ENCODE peak calls at places on chromosomes 1 and 21, in nine cellular contexts. One of them, this sample, is unnamed.

GRCh38 chr1:90348934-90349333 is 354.0 kb downstream of the ZNF326 start:
- DNase-seq in stomach: no peak
- DNase-seq in endothelial cell of umbilical vein: no peak
- DNase-seq in H1: no peak
- DNase-seq in esophagus muscularis mucosa: no peak
- DNase-seq in spleen: no peak
- DNase-seq in K562: no peak
- DNase-seq in suprapubic skin: no peak
- DNase-seq in prostate gland: no peak
- DNase-seq in this sample: no peak

GRCh38 chr1:7584157-7584556 is 186.9 kb upstream of the VAMP3 start:
- DNase-seq in K562: no peak
- DNase-seq in H1: no peak
- DNase-seq in spleen: peak; percentile 25
- DNase-seq in prostate gland: no peak
- DNase-seq in esophagus muscularis mucosa: no peak
- DNase-seq in stomach: no peak
- DNase-seq in suprapubic skin: peak; percentile 54
- DNase-seq in endothelial cell of umbilical vein: no peak
- DNase-seq in this sample: peak; percentile 40

GRCh38 chr1:234958702-234959649 is 169.7 kb downstream of the TOMM20 start:
- DNase-seq in esophagus muscularis mucosa: no peak
- DNase-seq in spleen: no peak
- DNase-seq in prostate gland: no peak
- DNase-seq in endothelial cell of umbilical vein: no peak
- DNase-seq in stomach: no peak
- DNase-seq in suprapubic skin: peak; percentile 65
- DNase-seq in K562: no peak
- DNase-seq in H1: peak; percentile 41
- DNase-seq in this sample: no peak

GRCh38 chr1:36342426-36343185 is 19.2 kb upstream of the EVA1B start:
- DNase-seq in spleen: peak; percentile 89
- DNase-seq in prostate gland: no peak
- DNase-seq in H1: peak; percentile 79
- DNase-seq in endothelial cell of umbilical vein: peak; percentile 95
- DNase-seq in esophagus muscularis mucosa: no peak
- DNase-seq in suprapubic skin: no peak
- DNase-seq in stomach: peak; percentile 52
- DNase-seq in K562: peak; percentile 48
- DNase-seq in this sample: peak; percentile 75

GRCh38 chr1:56430141-56430839 is 149.1 kb downstream of the PLPP3 start:
- DNase-seq in stomach: no peak
- DNase-seq in spleen: no peak
- DNase-seq in endothelial cell of umbilical vein: no peak
- DNase-seq in suprapubic skin: no peak
- DNase-seq in K562: no peak
- DNase-seq in H1: no peak
- DNase-seq in esophagus muscularis mucosa: no peak
- DNase-seq in prostate gland: no peak
- DNase-seq in this sample: no peak

GRCh38 chr1:226945106-226945857 is 5.2 kb downstream of the COQ8A start:
- DNase-seq in K562: no peak
- DNase-seq in prostate gland: peak; percentile 22
- DNase-seq in stomach: peak; percentile 91
- DNase-seq in endothelial cell of umbilical vein: no peak
- DNase-seq in H1: no peak
- DNase-seq in spleen: no peak
- DNase-seq in suprapubic skin: no peak
- DNase-seq in esophagus muscularis mucosa: no peak
- DNase-seq in this sample: no peak

GRCh38 chr21:46199436-46200373 is 15.4 kb upstream of the SPATC1L start:
- DNase-seq in spleen: no peak
- DNase-seq in suprapubic skin: peak; percentile 16
- DNase-seq in stomach: no peak
- DNase-seq in prostate gland: no peak
- DNase-seq in H1: no peak
- DNase-seq in K562: no peak
- DNase-seq in esophagus muscularis mucosa: no peak
- DNase-seq in endothelial cell of umbilical vein: no peak
- DNase-seq in this sample: peak; percentile 25

GRCh38 chr1:84370831-84371394 is 27.4 kb upstream of the DNASE2B start:
- DNase-seq in K562: no peak
- DNase-seq in spleen: no peak
- DNase-seq in stomach: no peak
- DNase-seq in suprapubic skin: no peak
- DNase-seq in prostate gland: no peak
- DNase-seq in H1: no peak
- DNase-seq in endothelial cell of umbilical vein: no peak
- DNase-seq in esophagus muscularis mucosa: no peak
- DNase-seq in this sample: no peak

GRCh38 chr1:16420719-16421118 is 16.5 kb downstream of the SPATA21 start:
- DNase-seq in prostate gland: no peak
- DNase-seq in stomach: no peak
- DNase-seq in spleen: peak; percentile 83
- DNase-seq in K562: no peak
- DNase-seq in suprapubic skin: no peak
- DNase-seq in H1: no peak
- DNase-seq in esophagus muscularis mucosa: no peak
- DNase-seq in endothelial cell of umbilical vein: no peak
- DNase-seq in this sample: no peak

GRCh38 chr1:162861101-162861500 is at the start of gene CCDC190:
- DNase-seq in suprapubic skin: no peak
- DNase-seq in K562: no peak
- DNase-seq in stomach: no peak
- DNase-seq in H1: no peak
- DNase-seq in esophagus muscularis mucosa: no peak
- DNase-seq in spleen: no peak
- DNase-seq in prostate gland: no peak
- DNase-seq in endothelial cell of umbilical vein: no peak
- DNase-seq in this sample: no peak

GRCh38 chr1:155801149-155801548 is 55.9 kb downstream of the GON4L start:
- DNase-seq in stomach: no peak
- DNase-seq in prostate gland: no peak
- DNase-seq in spleen: no peak
- DNase-seq in K562: no peak
- DNase-seq in endothelial cell of umbilical vein: peak; percentile 30
- DNase-seq in esophagus muscularis mucosa: no peak
- DNase-seq in suprapubic skin: no peak
- DNase-seq in H1: no peak
- DNase-seq in this sample: no peak

GRCh38 chr1:201170533-201171062 is 16.3 kb upstream of the TMEM9 start:
- DNase-seq in endothelial cell of umbilical vein: peak; percentile 82
- DNase-seq in esophagus muscularis mucosa: peak; percentile 97
- DNase-seq in H1: peak; percentile 86
- DNase-seq in spleen: peak; percentile 95
- DNase-seq in suprapubic skin: peak; percentile 97
- DNase-seq in stomach: peak; percentile 97
- DNase-seq in K562: peak; percentile 100
- DNase-seq in prostate gland: peak; percentile 95
- DNase-seq in this sample: peak; percentile 97

GRCh38 chr1:225883616-225884265 is 1.6 kb upstream of the TMEM63A start:
- DNase-seq in prostate gland: no peak
- DNase-seq in suprapubic skin: no peak
- DNase-seq in endothelial cell of umbilical vein: no peak
- DNase-seq in H1: no peak
- DNase-seq in K562: no peak
- DNase-seq in stomach: no peak
- DNase-seq in spleen: no peak
- DNase-seq in esophagus muscularis mucosa: no peak
- DNase-seq in this sample: no peak

GRCh38 chr1:832136-832535 is 91.6 kb upstream of the SAMD11 start:
- DNase-seq in suprapubic skin: no peak
- DNase-seq in prostate gland: no peak
- DNase-seq in endothelial cell of umbilical vein: no peak
- DNase-seq in stomach: no peak
- DNase-seq in esophagus muscularis mucosa: no peak
- DNase-seq in spleen: no peak
- DNase-seq in H1: no peak
- DNase-seq in K562: no peak
- DNase-seq in this sample: no peak

GRCh38 chr1:85427844-85428243 is 37.1 kb downstream of the DDAH1 start:
- DNase-seq in suprapubic skin: no peak
- DNase-seq in esophagus muscularis mucosa: no peak
- DNase-seq in spleen: no peak
- DNase-seq in stomach: no peak
- DNase-seq in K562: no peak
- DNase-seq in prostate gland: no peak
- DNase-seq in endothelial cell of umbilical vein: no peak
- DNase-seq in H1: no peak
- DNase-seq in this sample: no peak

GRCh38 chr1:112448937-112449629 is 53.1 kb downstream of the CTTNBP2NL start:
- DNase-seq in spleen: no peak
- DNase-seq in K562: no peak
- DNase-seq in endothelial cell of umbilical vein: no peak
- DNase-seq in suprapubic skin: no peak
- DNase-seq in esophagus muscularis mucosa: no peak
- DNase-seq in prostate gland: no peak
- DNase-seq in stomach: no peak
- DNase-seq in H1: no peak
- DNase-seq in this sample: no peak

GRCh38 chr21:43188712-43189151 is 19.9 kb downstream of the CRYAA start:
- DNase-seq in K562: no peak
- DNase-seq in H1: no peak
- DNase-seq in spleen: peak; percentile 75
- DNase-seq in esophagus muscularis mucosa: no peak
- DNase-seq in endothelial cell of umbilical vein: no peak
- DNase-seq in suprapubic skin: peak; percentile 83
- DNase-seq in stomach: peak; percentile 66
- DNase-seq in prostate gland: peak; percentile 94
- DNase-seq in this sample: peak; percentile 86

GRCh38 chr1:29236993-29237905 is 927 bp downstream of the PTPRU start:
- DNase-seq in H1: peak; percentile 58
- DNase-seq in esophagus muscularis mucosa: no peak
- DNase-seq in suprapubic skin: no peak
- DNase-seq in prostate gland: peak; percentile 32
- DNase-seq in stomach: peak; percentile 44
- DNase-seq in K562: peak; percentile 54
- DNase-seq in endothelial cell of umbilical vein: peak; percentile 31
- DNase-seq in spleen: peak; percentile 84
- DNase-seq in this sample: peak; percentile 80

GRCh38 chr1:6106321-6106731 is 60.6 kb downstream of the KCNAB2 start:
- DNase-seq in prostate gland: no peak
- DNase-seq in H1: no peak
- DNase-seq in spleen: peak; percentile 57
- DNase-seq in esophagus muscularis mucosa: no peak
- DNase-seq in endothelial cell of umbilical vein: no peak
- DNase-seq in stomach: no peak
- DNase-seq in suprapubic skin: no peak
- DNase-seq in K562: no peak
- DNase-seq in this sample: no peak

GRCh38 chr1:10108948-10109347 is 76.2 kb downstream of the UBE4B start:
- DNase-seq in K562: no peak
- DNase-seq in stomach: no peak
- DNase-seq in esophagus muscularis mucosa: no peak
- DNase-seq in prostate gland: no peak
- DNase-seq in suprapubic skin: no peak
- DNase-seq in spleen: no peak
- DNase-seq in endothelial cell of umbilical vein: no peak
- DNase-seq in H1: no peak
- DNase-seq in this sample: no peak
- TF ChIP-seq POLR2AphosphoS5 in K562: no peak
- TF ChIP-seq POLR2AphosphoS5 in stomach: peak; percentile 33
- TF ChIP-seq POLR2AphosphoS5 in esophagus muscularis mucosa: peak; percentile 8
- TF ChIP-seq POLR2AphosphoS5 in prostate gland: no peak
- TF ChIP-seq POLR2AphosphoS5 in suprapubic skin: no peak
- TF ChIP-seq POLR2AphosphoS5 in spleen: no peak
- TF ChIP-seq POLR2AphosphoS5 in endothelial cell of umbilical vein: no peak
- TF ChIP-seq POLR2AphosphoS5 in H1: no peak
- TF ChIP-seq POLR2AphosphoS5 in this sample: peak; percentile 27

DNA sequence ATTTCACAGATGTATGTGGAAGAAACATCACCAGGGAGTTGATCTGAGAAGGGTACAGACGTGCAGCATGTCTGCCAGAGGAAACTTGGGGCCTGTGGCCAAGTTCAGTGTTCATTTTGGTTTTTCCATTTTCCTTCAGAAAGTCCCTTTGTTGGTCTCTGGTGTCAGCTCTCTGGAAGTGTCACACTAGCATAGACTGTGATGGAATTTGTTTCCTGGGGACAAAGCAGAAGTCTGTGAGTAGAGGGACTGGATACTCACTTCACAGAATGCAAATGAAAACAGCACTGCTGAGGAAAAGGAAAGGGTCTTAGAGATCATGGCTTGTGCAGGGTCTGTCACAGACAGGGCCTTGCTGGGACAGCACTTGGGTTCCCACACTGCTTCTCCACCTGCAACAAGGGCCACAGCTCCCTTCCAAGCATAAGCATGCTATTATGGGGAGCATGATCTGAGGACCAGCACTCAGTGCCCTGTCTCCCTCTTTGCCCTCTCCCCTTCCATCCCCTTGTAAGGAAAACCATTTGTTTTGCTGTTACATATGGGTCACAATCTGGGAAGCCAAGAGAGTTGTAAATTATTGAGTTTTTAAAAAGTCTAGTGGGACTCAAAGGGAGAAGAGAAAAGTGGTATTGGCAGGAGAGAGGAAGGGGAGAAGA is 31.4 kb upstream of the CD84 start:
- DNase-seq in stomach: no peak
- DNase-seq in K562: no peak
- DNase-seq in spleen: no peak
- DNase-seq in endothelial cell of umbilical vein: no peak
- DNase-seq in esophagus muscularis mucosa: no peak
- DNase-seq in prostate gland: no peak
- DNase-seq in suprapubic skin: no peak
- DNase-seq in H1: no peak
- DNase-seq in this sample: no peak
- H3K9me3 ChIP-seq in stomach: no peaks in the 10 kb centered on the region
- H3K9me3 ChIP-seq in K562: peaks cover 9% of the 10 kb centered on the region
- H3K9me3 ChIP-seq in spleen: no peaks in the 10 kb centered on the region
- H3K9me3 ChIP-seq in endothelial cell of umbilical vein: no peaks in the 10 kb centered on the region
- H3K9me3 ChIP-seq in esophagus muscularis mucosa: no peaks in the 10 kb centered on the region
- H3K9me3 ChIP-seq in prostate gland: no peaks in the 10 kb centered on the region
- H3K9me3 ChIP-seq in suprapubic skin: no peaks in the 10 kb centered on the region
- H3K9me3 ChIP-seq in H1: no peaks in the 10 kb centered on the region
- H3K9me3 ChIP-seq in this sample: no peaks in the 10 kb centered on the region

DNA sequence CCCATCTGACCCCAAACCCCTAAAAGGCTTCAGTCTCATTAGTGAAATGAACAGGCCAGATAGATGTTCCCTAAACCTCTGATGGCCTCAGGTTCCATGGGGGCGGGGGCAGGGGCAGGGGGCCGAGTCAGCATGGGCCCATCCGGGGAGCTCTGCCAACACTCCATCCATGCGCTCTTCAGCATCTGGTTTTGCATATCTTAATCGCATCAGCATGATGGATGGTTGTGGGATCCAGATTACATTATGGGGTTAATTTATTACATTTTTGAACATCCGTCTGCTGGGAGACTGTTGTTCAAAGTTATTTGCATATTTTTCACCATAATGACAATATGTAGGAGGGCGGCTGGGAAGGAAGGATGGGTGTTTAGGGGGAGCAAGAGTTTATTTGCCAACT is 3.1 kb upstream of the MAD2L2 start:
- DNase-seq in suprapubic skin: no peak
- DNase-seq in endothelial cell of umbilical vein: no peak
- DNase-seq in esophagus muscularis mucosa: no peak
- DNase-seq in prostate gland: no peak
- DNase-seq in spleen: no peak
- DNase-seq in H1: no peak
- DNase-seq in K562: no peak
- DNase-seq in stomach: no peak
- DNase-seq in this sample: no peak
- TF ChIP-seq POLR2AphosphoS5 in suprapubic skin: no peak
- TF ChIP-seq POLR2AphosphoS5 in endothelial cell of umbilical vein: no peak
- TF ChIP-seq POLR2AphosphoS5 in esophagus muscularis mucosa: no peak
- TF ChIP-seq POLR2AphosphoS5 in prostate gland: no peak
- TF ChIP-seq POLR2AphosphoS5 in spleen: no peak
- TF ChIP-seq POLR2AphosphoS5 in H1: no peak
- TF ChIP-seq POLR2AphosphoS5 in K562: no peak
- TF ChIP-seq POLR2AphosphoS5 in stomach: no peak
- TF ChIP-seq POLR2AphosphoS5 in this sample: no peak

GRCh38 chr1:183040600-183040999 is 17.4 kb downstream of the LAMC1 start:
- DNase-seq in H1: no peak
- DNase-seq in prostate gland: no peak
- DNase-seq in stomach: no peak
- DNase-seq in suprapubic skin: no peak
- DNase-seq in K562: no peak
- DNase-seq in esophagus muscularis mucosa: no peak
- DNase-seq in spleen: no peak
- DNase-seq in endothelial cell of umbilical vein: no peak
- DNase-seq in this sample: no peak
- H3K9me3 ChIP-seq in H1: no peaks in the 10 kb centered on the region
- H3K9me3 ChIP-seq in prostate gland: no peaks in the 10 kb centered on the region
- H3K9me3 ChIP-seq in stomach: no peaks in the 10 kb centered on the region
- H3K9me3 ChIP-seq in suprapubic skin: no peaks in the 10 kb centered on the region
- H3K9me3 ChIP-seq in K562: no peaks in the 10 kb centered on the region
- H3K9me3 ChIP-seq in esophagus muscularis mucosa: no peaks in the 10 kb centered on the region
- H3K9me3 ChIP-seq in spleen: no peaks in the 10 kb centered on the region
- H3K9me3 ChIP-seq in endothelial cell of umbilical vein: no peaks in the 10 kb centered on the region
- H3K9me3 ChIP-seq in this sample: no peaks in the 10 kb centered on the region